ENCODE peak calls at places on chromosomes 2 and 18, in six cellular contexts. H is GM06990; Q is Kasumi-1; J is naive thymus-derived CD8-positive, alpha-beta T cell; C is brain microvascular endothelial cell; R is ELR. S is an unnamed sample.
A peak's percentile ranks its signal among the peaks of the same experiment; 100 is the strongest.

GRCh38 chr18:9792565-9793226 is 84.6 kb downstream of the RAB31 start:
- DNase-seq in H (no peak), Q (peak; percentile 16), J (no peak), C (no peak), R (peak; percentile 45), S (peak; percentile 26)

GRCh38 chr2:10169053-10169578 is 46.6 kb downstream of the RRM2 start:
- DNase-seq in H (no peak), Q (no peak), J (no peak), C (no peak), R (peak; percentile 11), S (no peak)

GRCh38 chr2:29485631-29486030 is 370.4 kb downstream of the CLIP4 start:
- DNase-seq in H (no peak), Q (no peak), J (no peak), C (no peak), R (peak; percentile 15), S (no peak)

GRCh38 chr2:207189040-207189439 is 23.3 kb upstream of the KLF7 start:
- DNase-seq in H (no peak), Q (no peak), J (no peak), C (no peak), R (no peak), S (no peak)

GRCh38 chr18:62957885-62958472 is 242.6 kb downstream of the PHLPP1 start:
- DNase-seq in H (no peak), Q (peak; percentile 29), J (no peak), C (peak; percentile 56), R (peak; percentile 59), S (no peak)

GRCh38 chr18:49917742-49918141 is 104.4 kb upstream of the ACAA2 start:
- DNase-seq in H (no peak), Q (no peak), J (no peak), C (no peak), R (no peak), S (no peak)

GRCh38 chr2:237438082-237438925 is 24.3 kb upstream of the COL6A3 start:
- DNase-seq in H (no peak), Q (no peak), J (no peak), C (peak; percentile 54), R (peak; percentile 54), S (no peak)

GRCh38 chr18:76414936-76415621 is 80.0 kb downstream of the ZNF516 start:
- DNase-seq in H (no peak), Q (no peak), J (no peak), C (no peak), R (no peak), S (no peak)

GRCh38 chr2:169964740-169965139 is 137.5 kb downstream of the UBR3 start:
- DNase-seq in H (no peak), Q (no peak), J (no peak), C (no peak), R (no peak), S (no peak)

GRCh38 chr2:3421053-3421452 is 41.6 kb downstream of the TRAPPC12 start:
- DNase-seq in H (no peak), Q (no peak), J (no peak), C (no peak), R (no peak), S (no peak)

GRCh38 chr2:71557321-71557720 is 104.0 kb downstream of the DYSF start:
- DNase-seq in H (no peak), Q (no peak), J (no peak), C (no peak), R (no peak), S (no peak)

GRCh38 chr2:121356058-121356640 is 71.1 kb upstream of the TFCP2L1 start:
- DNase-seq in H (no peak), Q (peak; percentile 62), J (no peak), C (peak; percentile 77), R (peak; percentile 79), S (peak; percentile 65)

GRCh38 chr2:98615481-98615880 is 7.1 kb downstream of the UNC50 start:
- DNase-seq in H (no peak), Q (no peak), J (no peak), C (no peak), R (peak; percentile 17), S (no peak)

GRCh38 chr2:28291811-28292455 is 100.7 kb upstream of the FOSL2 start:
- DNase-seq in H (no peak), Q (no peak), J (no peak), C (no peak), R (peak; percentile 81), S (no peak)

GRCh38 chr18:57771183-57771582 is 31.9 kb downstream of the ATP8B1 start:
- DNase-seq in H (no peak), Q (no peak), J (no peak), C (no peak), R (no peak), S (no peak)

GRCh38 chr2:77008925-77009706 is 513.1 kb downstream of the LRRTM4 start:
- DNase-seq in H (no peak), Q (no peak), J (no peak), C (no peak), R (no peak), S (no peak)

GRCh38 chr2:69436594-69436936 is 670 bp downstream of the NFU1 start:
- DNase-seq in H (no peak), Q (no peak), J (no peak), C (peak; percentile 20), R (peak; percentile 26), S (peak; percentile 37)

GRCh38 chr18:60383865-60384264 is 11.3 kb upstream of the MC4R start:
- DNase-seq in H (no peak), Q (no peak), J (no peak), C (no peak), R (no peak), S (no peak)

GRCh38 chr2:170155022-170155722 is 22.8 kb upstream of the MYO3B start:
- DNase-seq in H (peak; percentile 32), Q (peak; percentile 29), J (no peak), C (peak; percentile 53), R (peak; percentile 76), S (peak; percentile 54)

GRCh38 chr2:185208261-185208660 is 530.3 kb upstream of the FSIP2 start:
- DNase-seq in H (no peak), Q (peak; percentile 73), J (no peak), C (peak; percentile 32), R (peak; percentile 70), S (no peak)

GRCh38 chr2:101041413-101041812 is 39.3 kb downstream of the RPL31 start:
- DNase-seq in H (no peak), Q (no peak), J (no peak), C (no peak), R (no peak), S (no peak)

GRCh38 chr2:181999255-181999654 is 13.6 kb downstream of the PPP1R1C start:
- DNase-seq in H (no peak), Q (no peak), J (no peak), C (no peak), R (no peak), S (no peak)

GRCh38 chr2:122670932-122671331 is 915.5 kb downstream of the TSN start:
- DNase-seq in H (no peak), Q (no peak), J (no peak), C (no peak), R (no peak), S (no peak)

GRCh38 chr18:46555213-46555612 is 101.8 kb downstream of the LOXHD1 start:
- DNase-seq in H (no peak), Q (no peak), J (no peak), C (no peak), R (no peak), S (peak; percentile 35)

GRCh38 chr2:54867457-54867856 is 144.0 kb downstream of the EML6 start:
- DNase-seq in H (no peak), Q (no peak), J (no peak), C (no peak), R (no peak), S (no peak)

GRCh38 chr2:177187631-177188312 is 24.8 kb upstream of the HNRNPA3 start:
- DNase-seq in H (no peak), Q (no peak), J (no peak), C (peak; percentile 82), R (peak; percentile 55), S (no peak)

GRCh38 chr2:234687718-234688475 is 191.0 kb upstream of the ARL4C start:
- DNase-seq in H (no peak), Q (no peak), J (no peak), C (no peak), R (no peak), S (no peak)

GRCh38 chr2:228768818-228769217 is 502.3 kb downstream of the PID1 start:
- DNase-seq in H (no peak), Q (no peak), J (no peak), C (peak; percentile 76), R (peak; percentile 88), S (no peak)

GRCh38 chr2:21034156-21034971 is 9.5 kb downstream of the APOB start:
- DNase-seq in H (no peak), Q (no peak), J (no peak), C (no peak), R (no peak), S (no peak)

GRCh38 chr2:146701183-146701582 is 1143.6 kb upstream of the ACVR2A start:
- DNase-seq in H (no peak), Q (peak; percentile 5), J (no peak), C (peak; percentile 11), R (peak; percentile 33), S (no peak)

GRCh38 chr2:45452866-45453265 is 158.2 kb downstream of the SRBD1 start:
- DNase-seq in H (no peak), Q (no peak), J (no peak), C (peak; percentile 76), R (peak; percentile 19), S (no peak)